ENCODE peak calls at places on chromosomes 4 and X, in seven cellular contexts. C is iris pigment epithelial cell; Z is AG04449; Y is stimulated activated CD4-positive, alpha-beta T cell treated with anti-CD3 and anti-CD28 coated beads, Interleukin-1b, Interleukin-23, amount 100 ng/mL, for 24 hours; X is stimulated activated CD8-positive, alpha-beta memory T cell treated with anti-CD3 and anti-CD28 coated beads, Interleukin-2, amount 100 ng/mL, for 1 hour; T is NCI-H82; O is skeletal muscle cell. G is an unnamed sample.

GRCh38 chr4:183011213-183011907 is 87.7 kb upstream of the WWC2 start:
- DNase-seq in C (peak; percentile 40), Z (no peak), Y (no peak), X (no peak), T (no peak), O (no peak), G (no peak)

GRCh38 chr4:88803600-88804096 is 106.0 kb upstream of the NAP1L5 start:
- DNase-seq in C (peak; percentile 98), Z (peak; percentile 86), Y (no peak), X (no peak), T (no peak), O (peak; percentile 95), G (no peak)

GRCh38 chr4:78510681-78511080 is 40.9 kb upstream of the ANXA3 start:
- DNase-seq in C (no peak), Z (no peak), Y (no peak), X (no peak), T (no peak), O (no peak), G (no peak)

GRCh38 chr4:60934896-60935295 is 265.2 kb upstream of the ADGRL3 start:
- DNase-seq in C (no peak), Z (no peak), Y (no peak), X (no peak), T (no peak), O (no peak), G (no peak)

GRCh38 chrX:110086162-110086915 is 83.4 kb downstream of the TMEM164 start:
- DNase-seq in C (peak; percentile 69), Z (no peak), Y (no peak), X (no peak), T (no peak), O (no peak), G (no peak)

GRCh38 chrX:44106864-44107263 is 133.7 kb upstream of the NDP start:
- DNase-seq in C (no peak), Z (no peak), Y (no peak), X (no peak), T (no peak), O (no peak), G (no peak)

GRCh38 chrX:95718746-95719145 is 965.9 kb upstream of the DIAPH2 start:
- DNase-seq in C (no peak), Z (no peak), Y (no peak), X (no peak), T (no peak), O (no peak), G (no peak)

GRCh38 chr4:15920723-15921591 is 17.6 kb downstream of the FGFBP1 start:
- DNase-seq in C (peak; percentile 98), Z (peak; percentile 91), Y (no peak), X (no peak), T (no peak), O (peak; percentile 93), G (no peak)

GRCh38 chrX:153643431-153644351 is 3.3 kb upstream of the DUSP9 start:
- DNase-seq in C (no peak), Z (no peak), Y (no peak), X (no peak), T (peak; percentile 64), O (no peak), G (no peak)

GRCh38 chr4:88356771-88357170 is 21.9 kb upstream of the HERC6 start:
- DNase-seq in C (peak; percentile 16), Z (no peak), Y (no peak), X (no peak), T (no peak), O (no peak), G (no peak)

GRCh38 chrX:47030339-47030738 is 47.9 kb upstream of the RGN start:
- DNase-seq in C (peak; percentile 60), Z (peak; percentile 19), Y (peak; percentile 0), X (no peak), T (peak; percentile 83), O (peak; percentile 10), G (no peak)

GRCh38 chr4:72283357-72283756 is 251.6 kb downstream of the NPFFR2 start:
- DNase-seq in C (no peak), Z (no peak), Y (no peak), X (no peak), T (no peak), O (no peak), G (no peak)

GRCh38 chr4:131644619-131645018 is 1504.5 kb upstream of the PCDH10 start:
- DNase-seq in C (peak; percentile 58), Z (no peak), Y (no peak), X (no peak), T (peak; percentile 47), O (peak; percentile 10), G (no peak)

GRCh38 chr4:67615119-67615518 is 56.6 kb downstream of the STAP1 start:
- DNase-seq in C (no peak), Z (no peak), Y (no peak), X (no peak), T (no peak), O (no peak), G (no peak)

GRCh38 chr4:76011700-76012387 is 4.5 kb upstream of the CXCL9 start:
- DNase-seq in C (peak; percentile 77), Z (peak; percentile 23), Y (no peak), X (no peak), T (no peak), O (peak; percentile 74), G (no peak)

GRCh38 chr4:177265729-177266128 is 43.9 kb upstream of the NEIL3 start:
- DNase-seq in C (no peak), Z (no peak), Y (no peak), X (no peak), T (no peak), O (no peak), G (no peak)

GRCh38 chr4:72112514-72113156 is 80.8 kb downstream of the NPFFR2 start:
- DNase-seq in C (peak; percentile 65), Z (no peak), Y (no peak), X (no peak), T (no peak), O (peak; percentile 59), G (no peak)

GRCh38 chrX:43707812-43708548 is 51.9 kb downstream of the MAOA start:
- DNase-seq in C (peak; percentile 57), Z (no peak), Y (no peak), X (no peak), T (no peak), O (no peak), G (no peak)

GRCh38 chrX:102976793-102977495 is 39.9 kb downstream of the RAB40AL start:
- DNase-seq in C (peak; percentile 10), Z (peak; percentile 74), Y (no peak), X (no peak), T (no peak), O (peak; percentile 19), G (no peak)

GRCh38 chr4:98544141-98544817 is 114.1 kb downstream of the TSPAN5 start:
- DNase-seq in C (no peak), Z (no peak), Y (no peak), X (no peak), T (no peak), O (no peak), G (no peak)

GRCh38 chr4:64014647-64015046 is 394.6 kb downstream of the TECRL start:
- DNase-seq in C (no peak), Z (no peak), Y (no peak), X (no peak), T (no peak), O (no peak), G (no peak)

GRCh38 chr4:74426101-74426500 is 18.8 kb upstream of the AREG start:
- DNase-seq in C (peak; percentile 96), Z (peak; percentile 57), Y (no peak), X (no peak), T (no peak), O (peak; percentile 96), G (no peak)

GRCh38 chrX:5122181-5122678 is 1106.4 kb downstream of the NLGN4X start:
- DNase-seq in C (no peak), Z (no peak), Y (no peak), X (no peak), T (no peak), O (no peak), G (no peak)

GRCh38 chr4:98110929-98111328 is 32.3 kb downstream of the STPG2 start:
- DNase-seq in C (no peak), Z (no peak), Y (no peak), X (no peak), T (no peak), O (no peak), G (no peak)

GRCh38 chr4:8646296-8647093 is 53.9 kb downstream of the CPZ start:
- DNase-seq in C (no peak), Z (no peak), Y (no peak), X (no peak), T (no peak), O (no peak), G (no peak)

GRCh38 chr4:66629927-66630326 is 915.4 kb downstream of the CENPC start:
- DNase-seq in C (no peak), Z (no peak), Y (no peak), X (no peak), T (no peak), O (no peak), G (no peak)

GRCh38 chr4:94714761-94715160 is 43.0 kb upstream of the BMPR1B start:
- DNase-seq in C (no peak), Z (peak; percentile 83), Y (no peak), X (no peak), T (no peak), O (peak; percentile 39), G (no peak)

GRCh38 chr4:4326136-4326535 is 36.1 kb downstream of the ZBTB49 start:
- DNase-seq in C (no peak), Z (no peak), Y (no peak), X (no peak), T (no peak), O (no peak), G (no peak)

GRCh38 chr4:112214397-112215264 is 17.0 kb upstream of the AP1AR start:
- DNase-seq in C (peak; percentile 24), Z (no peak), Y (no peak), X (no peak), T (peak; percentile 19), O (no peak), G (no peak)

GRCh38 chr4:26141101-26141830 is 179.5 kb upstream of the RBPJ start:
- DNase-seq in C (no peak), Z (no peak), Y (no peak), X (no peak), T (no peak), O (no peak), G (no peak)

GRCh38 chr4:77877771-77878170 is 15.1 kb downstream of the MRPL1 start:
- DNase-seq in C (no peak), Z (no peak), Y (no peak), X (no peak), T (no peak), O (no peak), G (no peak)

GRCh38 chr4:87354168-87355102 is 31.8 kb upstream of the HSD17B13 start:
- DNase-seq in C (peak; percentile 72), Z (no peak), Y (no peak), X (no peak), T (no peak), O (no peak), G (no peak)

GRCh38 chr4:8282134-8282641 is 12.6 kb downstream of the HTRA3 start:
- DNase-seq in C (no peak), Z (no peak), Y (no peak), X (no peak), T (no peak), O (no peak), G (no peak)

G was measured in stimulated activated effector memory CD8-positive, alpha-beta T cell treated with anti-CD3 and anti-CD28 coated beads, Interleukin-12 subunit alpha, Interleukin-12 subunit beta, amount 100 ng/mL, for 72 hours.